ENCODE peak calls at places on chromosome 11, in five cellular contexts. C, Q, Y, O and X are unnamed samples.

GRCh38 chr11:98531576-98531975 is 489.2 kb upstream of the CNTN5 start:
- DNase-seq in C (no peak), Q (no peak), Y (no peak), O (no peak), X (no peak)

GRCh38 chr11:70176940-70177689 is 26.0 kb upstream of the FADD start:
- DNase-seq in C (peak; percentile 19), Q (no peak), Y (peak; percentile 6), O (no peak), X (peak; percentile 38)

GRCh38 chr11:48124880-48125279 is 91.7 kb upstream of the OR4B1 start:
- DNase-seq in C (no peak), Q (no peak), Y (no peak), O (no peak), X (no peak)

GRCh38 chr11:27648840-27649239 is 51.4 kb downstream of the BDNF start:
- DNase-seq in C (no peak), Q (no peak), Y (no peak), O (no peak), X (no peak)

GRCh38 chr11:119578466-119579220 is 150.4 kb downstream of the NECTIN1 start:
- DNase-seq in C (no peak), Q (no peak), Y (no peak), O (no peak), X (no peak)

GRCh38 chr11:23021287-23021863 is 161.1 kb upstream of the CCDC179 start:
- DNase-seq in C (no peak), Q (no peak), Y (peak; percentile 12), O (no peak), X (no peak)

GRCh38 chr11:118398797-118399564 is 2.4 kb upstream of the ATP5MG start:
- DNase-seq in C (peak; percentile 12), Q (no peak), Y (no peak), O (no peak), X (peak; percentile 60)

GRCh38 chr11:120539681-120540369 is 28.3 kb downstream of the GRIK4 start:
- DNase-seq in C (no peak), Q (no peak), Y (peak; percentile 41), O (no peak), X (no peak)

GRCh38 chr11:8871283-8871775 is 39.7 kb upstream of the AKIP1 start:
- DNase-seq in C (no peak), Q (peak; percentile 76), Y (peak; percentile 90), O (peak; percentile 85), X (no peak)

GRCh38 chr11:56950510-56950909 is 38.2 kb upstream of the OR5AK2 start:
- DNase-seq in C (no peak), Q (no peak), Y (no peak), O (no peak), X (no peak)

GRCh38 chr11:3056296-3057068 is 741 bp downstream of the CARS1 start:
- DNase-seq in C (no peak), Q (no peak), Y (no peak), O (no peak), X (peak; percentile 6)

GRCh38 chr11:6319001-6319878 is 1.1 kb downstream of the CAVIN3 start:
- DNase-seq in C (no peak), Q (peak; percentile 71), Y (no peak), O (peak; percentile 59), X (no peak)

GRCh38 chr11:76669901-76670474 is 559 bp downstream of the LRRC32 start:
- DNase-seq in C (no peak), Q (no peak), Y (peak; percentile 34), O (peak; percentile 51), X (no peak)

GRCh38 chr11:110896358-110896757 is 184.1 kb upstream of the ARHGAP20 start:
- DNase-seq in C (no peak), Q (no peak), Y (peak; percentile 48), O (no peak), X (no peak)

GRCh38 chr11:46099973-46100335 is 21.3 kb downstream of the PHF21A start:
- DNase-seq in C (no peak), Q (no peak), Y (no peak), O (no peak), X (no peak)

GRCh38 chr11:111917312-111917711 is 1.4 kb upstream of the C11orf52 start:
- DNase-seq in C (no peak), Q (no peak), Y (no peak), O (no peak), X (no peak)

GRCh38 chr11:86592047-86592564 is 80.3 kb downstream of the ME3 start:
- DNase-seq in C (no peak), Q (no peak), Y (peak; percentile 64), O (no peak), X (no peak)

GRCh38 chr11:74397531-74398243 is 546 bp downstream of the PGM2L1 start:
- DNase-seq in C (peak; percentile 16), Q (no peak), Y (no peak), O (no peak), X (peak; percentile 29)

GRCh38 chr11:126061707-126062678 is 673 bp downstream of the CDON start:
- DNase-seq in C (peak; percentile 11), Q (peak; percentile 40), Y (no peak), O (peak; percentile 24), X (peak; percentile 14)

GRCh38 chr11:92954003-92954402 is 15.4 kb upstream of the MTNR1B start:
- DNase-seq in C (no peak), Q (no peak), Y (no peak), O (no peak), X (no peak)

GRCh38 chr11:16136792-16137395 is 219.5 kb downstream of the SOX6 start:
- DNase-seq in C (no peak), Q (no peak), Y (no peak), O (no peak), X (no peak)

GRCh38 chr11:77522215-77522614 is 48.3 kb upstream of the PAK1 start:
- DNase-seq in C (no peak), Q (no peak), Y (peak; percentile 50), O (no peak), X (no peak)

GRCh38 chr11:78039919-78040671 is 17.0 kb upstream of the KCTD14 start:
- DNase-seq in C (peak; percentile 2), Q (peak; percentile 67), Y (peak; percentile 80), O (peak; percentile 59), X (no peak)

GRCh38 chr11:19680824-19681368 is 31.7 kb upstream of the NAV2 start:
- DNase-seq in C (no peak), Q (no peak), Y (peak; percentile 25), O (no peak), X (no peak)

GRCh38 chr11:66725646-66726045 is 3.4 kb downstream of the SPTBN2 start:
- DNase-seq in C (no peak), Q (no peak), Y (no peak), O (no peak), X (no peak)

GRCh38 chr11:17400048-17400775 is 11.8 kb upstream of the KCNJ11 start:
- DNase-seq in C (no peak), Q (no peak), Y (no peak), O (no peak), X (no peak)

GRCh38 chr11:77140231-77140959 is 12.3 kb downstream of the MYO7A start:
- DNase-seq in C (no peak), Q (peak; percentile 65), Y (no peak), O (peak; percentile 70), X (no peak)

GRCh38 chr11:118215262-118215661 is 9.5 kb downstream of the JAML start:
- DNase-seq in C (no peak), Q (no peak), Y (no peak), O (no peak), X (no peak)

GRCh38 chr11:70289582-70289981 is 19.1 kb downstream of the PPFIA1 start:
- DNase-seq in C (no peak), Q (no peak), Y (no peak), O (no peak), X (no peak)

GRCh38 chr11:118615282-118615979 is 8.0 kb downstream of the PHLDB1 start:
- DNase-seq in C (no peak), Q (no peak), Y (no peak), O (no peak), X (no peak)

GRCh38 chr11:15073361-15074205 is at the start of gene CALCB:
- DNase-seq in C (no peak), Q (no peak), Y (no peak), O (no peak), X (no peak)